ENCODE peak calls at places on chromosomes 13 and 19, in six cellular contexts. G is PC-3, K is HCT116, U is MM.1S, Z is Karpas-422, F is SK-N-SH. D is an unnamed sample.

GRCh38 chr19:1131718-1132552 is 28.1 kb downstream of the GPX4 start:
- DNase-seq in G (no peak), F (no peak), Z (peak; percentile 90), K (no peak), U (peak; percentile 89), D (peak; percentile 99)

GRCh38 chr13:23074054-23074805 is 106.5 kb upstream of the SGCG start:
- DNase-seq in U (no peak), Z (no peak), F (no peak), K (no peak), G (no peak), D (no peak)

GRCh38 chr19:56837892-56838679 is 2.4 kb downstream of the PEG3 start:
- DNase-seq in G (peak; percentile 58), Z (no peak), K (no peak), F (peak; percentile 64), U (no peak), D (peak; percentile 60)

GRCh38 chr13:99298056-99298455 is 9.1 kb downstream of the GPR183 start:
- DNase-seq in G (no peak), K (no peak), U (no peak), F (no peak), Z (no peak), D (no peak)

GRCh38 chr19:49468746-49469447 is 5.1 kb upstream of the FLT3LG start:
- DNase-seq in Z (peak; percentile 97), F (no peak), K (no peak), G (peak; percentile 77), U (peak; percentile 94), D (peak; percentile 78)

GRCh38 chr13:24274452-24274971 is 34.9 kb upstream of the C1QTNF9 start:
- DNase-seq in Z (no peak), F (no peak), U (no peak), G (no peak), K (no peak), D (no peak)

GRCh38 chr13:43787518-43787891 is 733 bp upstream of the ENOX1 start:
- DNase-seq in F (no peak), G (peak; percentile 9), Z (no peak), K (no peak), U (no peak), D (peak; percentile 9)

GRCh38 chr13:97367427-97367826 is 66.5 kb upstream of the RAP2A start:
- DNase-seq in Z (no peak), F (no peak), G (no peak), U (no peak), K (no peak), D (peak; percentile 86)

GRCh38 chr19:16442386-16443276 is 29.1 kb downstream of the EPS15L1 start:
- DNase-seq in U (no peak), G (no peak), Z (peak; percentile 51), F (no peak), K (no peak), D (no peak)

GRCh38 chr19:37466798-37467607 is at the start of gene ZNF569:
- DNase-seq in Z (peak; percentile 97), F (peak; percentile 81), K (no peak), U (peak; percentile 74), G (peak; percentile 67), D (peak; percentile 96)

GRCh38 chr13:95624020-95624419 is 20.5 kb downstream of the DZIP1 start:
- DNase-seq in U (peak; percentile 64), Z (peak; percentile 81), F (peak; percentile 52), K (peak; percentile 39), G (peak; percentile 58), D (peak; percentile 73)

GRCh38 chr13:83666126-83666525 is 216.1 kb downstream of the SLITRK1 start:
- DNase-seq in Z (no peak), F (no peak), G (no peak), K (no peak), U (no peak), D (peak; percentile 25)

GRCh38 chr13:19863323-19864017 is at the start of gene ZMYM5:
- DNase-seq in G (peak; percentile 99), Z (peak; percentile 99), U (peak; percentile 94), K (peak; percentile 95), F (peak; percentile 96), D (peak; percentile 100)

GRCh38 chr13:21124853-21125252 is 51.5 kb downstream of the SKA3 start:
- DNase-seq in K (no peak), Z (peak; percentile 40), F (peak; percentile 67), U (no peak), G (peak; percentile 78), D (peak; percentile 13)

GRCh38 chr13:85935868-85936467 is 136.7 kb upstream of the SLITRK6 start:
- DNase-seq in F (no peak), K (no peak), G (no peak), U (no peak), Z (no peak), D (no peak)

GRCh38 chr13:63636231-63636993 is 2220.8 kb upstream of the PCDH20 start:
- DNase-seq in Z (peak; percentile 47), F (no peak), K (peak; percentile 41), U (peak; percentile 16), G (peak; percentile 9), D (no peak)

GRCh38 chr13:81172603-81173002 is 831.7 kb upstream of the SPRY2 start:
- DNase-seq in F (no peak), Z (no peak), K (no peak), U (no peak), G (no peak), D (no peak)

GRCh38 chr19:18046066-18046718 is 38.2 kb downstream of the ARRDC2 start:
- DNase-seq in Z (no peak), G (peak; percentile 92), K (peak; percentile 37), F (no peak), U (no peak), D (peak; percentile 91)

GRCh38 chr19:46624958-46625661 is at the start of gene PTGIR:
- DNase-seq in K (no peak), F (peak; percentile 43), U (no peak), Z (no peak), G (no peak), D (peak; percentile 92)

GRCh38 chr13:26806891-26807290 is 46.3 kb upstream of the GPR12 start:
- DNase-seq in G (no peak), Z (no peak), K (no peak), U (no peak), F (no peak), D (no peak)

GRCh38 chr13:32125746-32126145 is 94.2 kb downstream of the FRY start:
- DNase-seq in U (no peak), K (no peak), F (no peak), G (peak; percentile 44), Z (no peak), D (peak; percentile 53)

GRCh38 chr19:1217366-1217765 is 11.8 kb downstream of the STK11 start:
- DNase-seq in Z (no peak), F (no peak), G (no peak), U (no peak), K (no peak), D (no peak)

GRCh38 chr19:19068659-19069509 is 5.1 kb downstream of the SLC25A42 start:
- DNase-seq in K (no peak), G (no peak), U (peak; percentile 74), Z (no peak), F (no peak), D (no peak)

DNA sequence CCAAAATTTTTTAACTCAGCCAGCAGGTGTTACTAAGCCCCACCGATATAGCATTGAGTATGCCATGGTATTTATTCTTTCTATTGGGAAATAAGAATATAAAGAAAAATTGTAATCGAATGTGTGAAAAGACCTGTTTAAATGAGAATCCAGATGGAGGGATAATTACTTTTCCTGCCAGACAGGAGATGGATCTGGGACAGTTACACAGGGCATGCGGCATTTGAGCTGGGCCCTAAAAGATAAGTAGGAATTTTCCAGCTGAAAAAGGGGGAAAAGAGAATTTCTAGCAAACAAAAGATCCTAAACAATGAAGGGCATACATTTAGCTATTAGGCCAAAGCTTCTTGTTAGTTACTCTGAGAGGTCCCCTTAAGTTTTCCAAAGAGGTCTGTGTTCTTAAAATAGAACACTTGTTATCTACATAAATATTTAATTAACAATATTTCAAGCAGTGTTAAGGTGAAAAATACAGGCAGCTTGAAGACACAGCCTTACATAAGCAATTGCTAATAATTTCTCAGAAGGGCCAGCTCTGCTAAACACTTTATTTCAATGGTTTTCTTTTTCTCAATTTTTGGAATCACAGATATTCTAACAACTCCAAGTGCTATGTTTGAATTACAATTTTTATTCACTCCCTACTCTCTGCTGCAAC is 63.7 kb downstream of the TBC1D4 start:
- DNase-seq in G (no peak), K (no peak), F (no peak), Z (no peak), U (no peak), D (no peak)
- H3K9ac ChIP-seq in G (no peak overlapping the region), K (no peak overlapping the region), F (no peak overlapping the region), Z (no peak overlapping the region), U (no peak overlapping the region), D (no peak overlapping the region)

DNA sequence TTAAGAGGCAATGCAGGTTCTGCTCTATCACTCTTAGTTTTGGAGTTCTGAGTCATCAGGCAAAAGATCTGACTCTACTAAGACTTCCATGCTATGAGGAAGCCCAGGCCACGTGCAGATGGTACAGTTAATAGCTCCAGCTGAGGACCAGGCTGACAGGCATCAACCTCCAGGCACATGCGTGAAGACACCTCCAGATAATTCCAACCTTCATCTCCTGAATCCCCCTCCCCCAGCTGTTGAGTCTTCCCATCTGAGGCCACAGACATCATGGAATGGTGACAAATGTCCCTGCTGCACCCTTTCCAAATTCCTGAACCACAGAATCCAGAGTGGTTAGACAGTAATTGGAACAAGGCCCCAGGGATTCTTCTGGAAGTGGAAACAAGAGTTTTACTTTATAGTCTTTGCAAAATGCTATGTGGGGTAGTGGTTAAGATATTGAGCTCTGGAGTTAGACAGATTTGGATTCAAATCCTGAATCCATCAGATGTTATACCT is 183.8 kb downstream of the KLF5 start:
- DNase-seq in Z (no peak), F (no peak), G (no peak), K (no peak), U (no peak), D (no peak)
- H3K27ac ChIP-seq in Z (no peak overlapping the region), F (no peak overlapping the region), G (no peak overlapping the region), K (no peak overlapping the region), U (no peak overlapping the region), D (no peak overlapping the region)

GRCh38 chr13:35876601-35877000 is 254.6 kb downstream of the DCLK1 start:
- DNase-seq in F (no peak), K (no peak), G (no peak), U (no peak), Z (no peak), D (peak; percentile 24)

GRCh38 chr13:35881360-35881759 is 249.8 kb downstream of the DCLK1 start:
- DNase-seq in F (no peak), Z (no peak), G (no peak), U (no peak), K (no peak), D (peak; percentile 27)

GRCh38 chr13:35882722-35883497 is 248.3 kb downstream of the DCLK1 start:
- DNase-seq in G (peak; percentile 35), K (no peak), Z (no peak), U (no peak), F (no peak), D (no peak)

GRCh38 chr13:35874704-35875103 is 256.5 kb downstream of the DCLK1 start:
- DNase-seq in F (no peak), K (no peak), G (no peak), Z (no peak), U (no peak), D (no peak)

DNA sequence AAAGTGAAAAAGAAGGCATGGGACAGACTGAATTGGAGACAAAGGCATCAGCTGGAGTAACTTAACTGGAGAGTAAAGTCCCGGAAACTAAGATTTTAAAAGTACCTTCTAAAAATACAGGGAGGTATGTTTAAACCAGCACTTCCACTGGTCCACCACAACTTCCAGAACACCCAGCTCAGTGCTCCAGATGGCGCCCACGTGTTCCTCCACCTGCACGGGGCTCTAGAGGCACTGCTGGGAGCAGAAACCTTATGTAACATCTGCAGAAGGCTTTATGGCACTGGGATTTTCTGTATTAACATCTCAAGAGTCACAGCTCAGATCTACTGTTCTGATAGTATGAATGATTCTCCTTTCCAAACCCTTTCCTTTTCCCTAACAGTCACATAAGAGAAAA is 252.1 kb downstream of the DCLK1 start:
- DNase-seq in Z (no peak), U (peak; percentile 28), F (no peak), K (no peak), G (no peak), D (no peak)
- H3K9me2 ChIP-seq in Z (no peaks in the 10 kb centered on the region), U (no peaks in the 10 kb centered on the region), F (no peaks in the 10 kb centered on the region), K (no peaks in the 10 kb centered on the region), G (no peaks in the 10 kb centered on the region), D (no peaks in the 10 kb centered on the region)

GRCh38 chr19:4641132-4641531 is 1.8 kb downstream of the TNFAIP8L1 start:
- DNase-seq in Z (no peak), K (no peak), G (no peak), U (no peak), F (no peak), D (no peak)
- H3K9ac ChIP-seq in Z (no peak overlapping the region), K (no peak overlapping the region), G (no peak overlapping the region), U (no peak overlapping the region), F (no peak overlapping the region), D (no peak overlapping the region)

D was measured in GM23248.